ENCODE peak calls at places on chromosomes 3 and 15, in five cellular contexts. One of them, this sample, is unnamed.
A peak's percentile ranks its signal among the peaks of the same experiment; 100 is the strongest.

GRCh38 chr3:39941941-39942340 is 132.5 kb downstream of the MYRIP start:
- DNase-seq in endothelial cell: no peak
- DNase-seq in PC-3: no peak
- DNase-seq in GM13977: no peak
- DNase-seq in fibroblast of the aortic adventitia: no peak
- DNase-seq in this sample: no peak

GRCh38 chr3:52483577-52484495 is 11.3 kb upstream of the STAB1 start:
- DNase-seq in fibroblast of the aortic adventitia: peak; percentile 83
- DNase-seq in GM13977: no peak
- DNase-seq in endothelial cell: no peak
- DNase-seq in PC-3: no peak
- DNase-seq in this sample: no peak

GRCh38 chr3:34213481-34213880 is 415.1 kb downstream of the PDCD6IP start:
- DNase-seq in GM13977: no peak
- DNase-seq in PC-3: no peak
- DNase-seq in endothelial cell: no peak
- DNase-seq in fibroblast of the aortic adventitia: no peak
- DNase-seq in this sample: no peak

GRCh38 chr15:27847775-27848710 is 251.1 kb downstream of the OCA2 start:
- DNase-seq in GM13977: no peak
- DNase-seq in PC-3: no peak
- DNase-seq in fibroblast of the aortic adventitia: no peak
- DNase-seq in endothelial cell: no peak
- DNase-seq in this sample: no peak

GRCh38 chr15:44719293-44719999 is 8.1 kb downstream of the B2M start:
- DNase-seq in GM13977: peak; percentile 46
- DNase-seq in endothelial cell: no peak
- DNase-seq in fibroblast of the aortic adventitia: peak; percentile 18
- DNase-seq in PC-3: peak; percentile 25
- DNase-seq in this sample: no peak

GRCh38 chr3:143171141-143171651 is 51.6 kb downstream of the CHST2 start:
- DNase-seq in endothelial cell: no peak
- DNase-seq in fibroblast of the aortic adventitia: peak; percentile 56
- DNase-seq in GM13977: peak; percentile 45
- DNase-seq in PC-3: no peak
- DNase-seq in this sample: no peak

GRCh38 chr15:50182233-50183013 is 427 bp downstream of the SLC27A2 start:
- DNase-seq in PC-3: no peak
- DNase-seq in endothelial cell: peak; percentile 48
- DNase-seq in GM13977: peak; percentile 75
- DNase-seq in fibroblast of the aortic adventitia: peak; percentile 10
- DNase-seq in this sample: peak; percentile 27

GRCh38 chr3:128275316-128276150 is 122.3 kb downstream of the EEFSEC start:
- DNase-seq in PC-3: no peak
- DNase-seq in fibroblast of the aortic adventitia: no peak
- DNase-seq in GM13977: no peak
- DNase-seq in endothelial cell: no peak
- DNase-seq in this sample: no peak

GRCh38 chr15:56757884-56758283 is 24.6 kb upstream of the ZNF280D start:
- DNase-seq in fibroblast of the aortic adventitia: no peak
- DNase-seq in PC-3: no peak
- DNase-seq in endothelial cell: no peak
- DNase-seq in GM13977: no peak
- DNase-seq in this sample: no peak

GRCh38 chr3:61030469-61031035 is 220.7 kb downstream of the FHIT start:
- DNase-seq in fibroblast of the aortic adventitia: no peak
- DNase-seq in PC-3: peak; percentile 58
- DNase-seq in GM13977: no peak
- DNase-seq in endothelial cell: no peak
- DNase-seq in this sample: no peak

GRCh38 chr3:19384868-19385267 is 236.6 kb downstream of the KCNH8 start:
- DNase-seq in fibroblast of the aortic adventitia: no peak
- DNase-seq in GM13977: peak; percentile 9
- DNase-seq in endothelial cell: no peak
- DNase-seq in PC-3: no peak
- DNase-seq in this sample: no peak

GRCh38 chr3:136305879-136306278 is 55.7 kb downstream of the PCCB start:
- DNase-seq in PC-3: no peak
- DNase-seq in endothelial cell: no peak
- DNase-seq in GM13977: no peak
- DNase-seq in fibroblast of the aortic adventitia: peak; percentile 79
- DNase-seq in this sample: no peak

GRCh38 chr3:46523556-46523955 is 25.8 kb downstream of the RTP3 start:
- DNase-seq in PC-3: no peak
- DNase-seq in endothelial cell: no peak
- DNase-seq in fibroblast of the aortic adventitia: no peak
- DNase-seq in GM13977: no peak
- DNase-seq in this sample: no peak

GRCh38 chr3:156795890-156796451 is 30.2 kb upstream of the LEKR1 start:
- DNase-seq in GM13977: no peak
- DNase-seq in fibroblast of the aortic adventitia: peak; percentile 7
- DNase-seq in endothelial cell: no peak
- DNase-seq in PC-3: peak; percentile 41
- DNase-seq in this sample: no peak

GRCh38 chr15:91866971-91867372 is 13.5 kb downstream of the SLCO3A1 start:
- DNase-seq in endothelial cell: no peak
- DNase-seq in fibroblast of the aortic adventitia: peak; percentile 79
- DNase-seq in PC-3: no peak
- DNase-seq in GM13977: no peak
- DNase-seq in this sample: no peak

GRCh38 chr3:129587559-129588210 is 18.8 kb downstream of the PLXND1 start:
- DNase-seq in PC-3: no peak
- DNase-seq in fibroblast of the aortic adventitia: peak; percentile 6
- DNase-seq in GM13977: no peak
- DNase-seq in endothelial cell: no peak
- DNase-seq in this sample: no peak

GRCh38 chr15:40118473-40118872 is 9.8 kb upstream of the BMF start:
- DNase-seq in fibroblast of the aortic adventitia: peak; percentile 27
- DNase-seq in endothelial cell: no peak
- DNase-seq in GM13977: no peak
- DNase-seq in PC-3: peak; percentile 30
- DNase-seq in this sample: no peak

GRCh38 chr3:61894988-61895935 is 333.9 kb downstream of the PTPRG start:
- DNase-seq in fibroblast of the aortic adventitia: peak; percentile 94
- DNase-seq in PC-3: peak; percentile 67
- DNase-seq in GM13977: peak; percentile 56
- DNase-seq in endothelial cell: no peak
- DNase-seq in this sample: peak; percentile 25

GRCh38 chr3:135887220-135887619 is 78.3 kb upstream of the PPP2R3A start:
- DNase-seq in GM13977: no peak
- DNase-seq in PC-3: peak; percentile 67
- DNase-seq in fibroblast of the aortic adventitia: peak; percentile 68
- DNase-seq in endothelial cell: no peak
- DNase-seq in this sample: no peak

GRCh38 chr3:184229424-184230080 is at the start of gene VWA5B2:
- DNase-seq in PC-3: peak; percentile 80
- DNase-seq in endothelial cell: peak; percentile 63
- DNase-seq in fibroblast of the aortic adventitia: no peak
- DNase-seq in GM13977: peak; percentile 97
- DNase-seq in this sample: peak; percentile 55

GRCh38 chr3:110814170-110815007 is 257.2 kb upstream of the NECTIN3 start:
- DNase-seq in fibroblast of the aortic adventitia: peak; percentile 70
- DNase-seq in PC-3: peak; percentile 92
- DNase-seq in GM13977: peak; percentile 10
- DNase-seq in endothelial cell: no peak
- DNase-seq in this sample: no peak

GRCh38 chr3:37453393-37454391 is 279.3 kb upstream of the LRRFIP2 start:
- DNase-seq in PC-3: no peak
- DNase-seq in endothelial cell: peak; percentile 60
- DNase-seq in fibroblast of the aortic adventitia: no peak
- DNase-seq in GM13977: no peak
- DNase-seq in this sample: no peak

GRCh38 chr3:38003371-38003816 is 12.8 kb downstream of the VILL start:
- DNase-seq in PC-3: peak; percentile 52
- DNase-seq in endothelial cell: peak; percentile 80
- DNase-seq in fibroblast of the aortic adventitia: peak; percentile 32
- DNase-seq in GM13977: peak; percentile 72
- DNase-seq in this sample: no peak

GRCh38 chr15:77497942-77498361 is 77.3 kb downstream of the HMG20A start:
- DNase-seq in GM13977: no peak
- DNase-seq in endothelial cell: no peak
- DNase-seq in fibroblast of the aortic adventitia: peak; percentile 67
- DNase-seq in PC-3: no peak
- DNase-seq in this sample: peak; percentile 45

GRCh38 chr15:39227001-39227400 is 353.9 kb upstream of the THBS1 start:
- DNase-seq in fibroblast of the aortic adventitia: no peak
- DNase-seq in endothelial cell: no peak
- DNase-seq in GM13977: no peak
- DNase-seq in PC-3: no peak
- DNase-seq in this sample: no peak

GRCh38 chr3:51390600-51391074 is 448 bp upstream of the RBM15B start:
- DNase-seq in endothelial cell: no peak
- DNase-seq in fibroblast of the aortic adventitia: no peak
- DNase-seq in PC-3: no peak
- DNase-seq in GM13977: no peak
- DNase-seq in this sample: no peak

GRCh38 chr3:51392301-51393095 is 1.4 kb downstream of the RBM15B start:
- DNase-seq in PC-3: no peak
- DNase-seq in endothelial cell: no peak
- DNase-seq in fibroblast of the aortic adventitia: no peak
- DNase-seq in GM13977: no peak
- DNase-seq in this sample: no peak

GRCh38 chr3:51390186-51390585 is 899 bp upstream of the RBM15B start:
- DNase-seq in GM13977: no peak
- DNase-seq in PC-3: no peak
- DNase-seq in endothelial cell: no peak
- DNase-seq in fibroblast of the aortic adventitia: no peak
- DNase-seq in this sample: no peak

GRCh38 chr3:51391566-51392300 is 648 bp downstream of the RBM15B start:
- DNase-seq in PC-3: peak; percentile 13
- DNase-seq in endothelial cell: peak; percentile 30
- DNase-seq in GM13977: peak; percentile 66
- DNase-seq in fibroblast of the aortic adventitia: no peak
- DNase-seq in this sample: peak; percentile 53

GRCh38 chr3:51391075-51391565 is at the start of gene RBM15B:
- DNase-seq in GM13977: peak; percentile 99
- DNase-seq in fibroblast of the aortic adventitia: peak; percentile 93
- DNase-seq in endothelial cell: peak; percentile 98
- DNase-seq in PC-3: peak; percentile 97
- DNase-seq in this sample: peak; percentile 98
- TF ChIP-seq CTCF in GM13977: peak; percentile 95
- TF ChIP-seq CTCF in fibroblast of the aortic adventitia: peak; percentile 88
- TF ChIP-seq CTCF in endothelial cell: peak; percentile 30
- TF ChIP-seq CTCF in PC-3: no peak
- TF ChIP-seq CTCF in this sample: peak; percentile 68

GRCh38 chr3:1348547-1348946 is 255.7 kb downstream of the CNTN6 start:
- DNase-seq in endothelial cell: no peak
- DNase-seq in GM13977: no peak
- DNase-seq in fibroblast of the aortic adventitia: peak; percentile 9
- DNase-seq in PC-3: no peak
- DNase-seq in this sample: no peak
- TF ChIP-seq CTCF in endothelial cell: no peak
- TF ChIP-seq CTCF in GM13977: no peak
- TF ChIP-seq CTCF in fibroblast of the aortic adventitia: no peak
- TF ChIP-seq CTCF in PC-3: no peak
- TF ChIP-seq CTCF in this sample: no peak

GRCh38 chr3:186070996-186071395 is 37.9 kb downstream of the ETV5 start:
- DNase-seq in GM13977: no peak
- DNase-seq in endothelial cell: no peak
- DNase-seq in fibroblast of the aortic adventitia: no peak
- DNase-seq in PC-3: no peak
- DNase-seq in this sample: no peak
- TF ChIP-seq CTCF in GM13977: no peak
- TF ChIP-seq CTCF in endothelial cell: no peak
- TF ChIP-seq CTCF in fibroblast of the aortic adventitia: no peak
- TF ChIP-seq CTCF in PC-3: no peak
- TF ChIP-seq CTCF in this sample: no peak

GRCh38 chr15:55434989-55435825 is 26.9 kb downstream of the PIERCE2 start:
- DNase-seq in PC-3: peak; percentile 68
- DNase-seq in GM13977: peak; percentile 58
- DNase-seq in endothelial cell: peak; percentile 11
- DNase-seq in fibroblast of the aortic adventitia: peak; percentile 78
- DNase-seq in this sample: no peak
- TF ChIP-seq CTCF in PC-3: peak; percentile 69
- TF ChIP-seq CTCF in GM13977: peak; percentile 60
- TF ChIP-seq CTCF in endothelial cell: peak; percentile 60
- TF ChIP-seq CTCF in fibroblast of the aortic adventitia: peak; percentile 70
- TF ChIP-seq CTCF in this sample: peak; percentile 58

GRCh38 chr3:179745109-179745508 is 92.3 kb downstream of the USP13 start:
- DNase-seq in GM13977: no peak
- DNase-seq in fibroblast of the aortic adventitia: no peak
- DNase-seq in PC-3: no peak
- DNase-seq in endothelial cell: no peak
- DNase-seq in this sample: no peak

DNA sequence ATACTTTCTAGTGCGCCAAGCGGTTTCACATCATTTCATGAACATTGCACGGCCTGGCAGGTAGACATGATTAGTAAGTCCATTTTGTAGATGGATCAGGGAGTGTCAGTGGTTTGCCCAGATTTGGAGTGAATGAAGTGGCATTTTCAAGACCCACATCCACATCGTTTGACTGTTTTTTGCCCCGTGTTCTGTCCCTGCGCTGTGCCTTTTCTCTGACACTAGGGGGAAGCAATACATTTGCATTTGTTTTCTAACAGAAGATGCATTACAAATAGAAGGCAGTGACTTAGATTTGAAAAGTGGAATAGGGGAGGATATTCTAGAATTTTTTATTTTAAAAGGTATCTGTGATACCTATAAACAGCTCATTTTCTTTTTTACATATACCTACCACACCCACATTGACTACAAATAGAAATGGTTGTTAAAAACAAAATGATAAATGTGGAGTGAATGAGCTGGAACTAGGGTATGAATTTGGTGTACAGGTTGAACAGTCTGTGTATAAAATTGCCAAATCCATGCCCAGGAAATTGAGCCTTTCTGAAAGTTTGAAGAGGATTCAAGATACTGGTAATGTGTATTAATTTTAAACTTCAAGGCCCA is 98.0 kb downstream of the USP13 start:
- DNase-seq in fibroblast of the aortic adventitia: peak; percentile 41
- DNase-seq in PC-3: peak; percentile 60
- DNase-seq in endothelial cell: peak; percentile 26
- DNase-seq in GM13977: no peak
- DNase-seq in this sample: no peak
- TF ChIP-seq CTCF in fibroblast of the aortic adventitia: peak; percentile 81
- TF ChIP-seq CTCF in PC-3: peak; percentile 83
- TF ChIP-seq CTCF in endothelial cell: peak; percentile 71
- TF ChIP-seq CTCF in GM13977: peak; percentile 64
- TF ChIP-seq CTCF in this sample: peak; percentile 28

This sample was measured in mesothelial cell of epicardium.